ENCODE peak calls at places on chromosome 2, in nine cellular contexts. P is colonic mucosa, C is transverse colon, Z is adrenal gland, F is OCI-LY7, V is left ventricle myocardium inferior, W is HCT116, Y is heart right ventricle, E is thoracic aorta. B is an unnamed sample. For H3K36me3, the result is how much of the 10 kb centered on the place peaks cover.

GRCh38 chr2:6814312-6814711 is 51.4 kb downstream of the CMPK2 start:
- DNase-seq in P (no peak), C (no peak), Z (no peak), F (peak), V (no peak), W (no peak), Y (no peak), E (no peak), B (no peak)

GRCh38 chr2:176464886-176465564 is 195.8 kb downstream of the MTX2 start:
- DNase-seq in P (no peak), C (no peak), Z (no peak), F (no peak), V (no peak), W (no peak), Y (no peak), E (no peak), B (no peak)

GRCh38 chr2:210917465-210917864 is 361.1 kb downstream of the CPS1 start:
- DNase-seq in P (no peak), C (no peak), Z (no peak), F (no peak), V (no peak), W (no peak), Y (no peak), E (no peak), B (no peak)

GRCh38 chr2:50831666-50832065 is 200.3 kb downstream of the NRXN1 start:
- DNase-seq in P (no peak), C (no peak), Z (no peak), F (no peak), V (no peak), W (no peak), Y (no peak), E (no peak), B (no peak)

GRCh38 chr2:228986961-228987360 is 284.1 kb downstream of the PID1 start:
- DNase-seq in P (no peak), C (no peak), Z (no peak), F (no peak), V (no peak), W (no peak), Y (no peak), E (no peak), B (no peak)

GRCh38 chr2:132645176-132645575 is 24.8 kb downstream of the LYPD1 start:
- DNase-seq in P (no peak), C (no peak), Z (no peak), F (no peak), V (no peak), W (no peak), Y (no peak), E (no peak), B (no peak)

GRCh38 chr2:111202266-111203040 is 81.7 kb downstream of the BCL2L11 start:
- DNase-seq in P (no peak), C (no peak), Z (no peak), F (no peak), V (no peak), W (no peak), Y (no peak), E (no peak), B (no peak)

GRCh38 chr2:236530512-236530911 is 39.1 kb upstream of the ACKR3 start:
- DNase-seq in P (no peak), C (no peak), Z (no peak), F (no peak), V (no peak), W (no peak), Y (no peak), E (no peak), B (no peak)

GRCh38 chr2:216292886-216293291 is 79.4 kb downstream of the MARCHF4 start:
- DNase-seq in P (no peak), C (no peak), Z (peak), F (no peak), V (no peak), W (no peak), Y (no peak), E (no peak), B (no peak)

GRCh38 chr2:134119117-134119671 is 134.7 kb upstream of the MGAT5 start:
- DNase-seq in P (no peak), C (no peak), Z (no peak), F (peak), V (no peak), W (no peak), Y (no peak), E (no peak), B (no peak)

GRCh38 chr2:69450735-69451416 is 13.6 kb upstream of the NFU1 start:
- DNase-seq in P (no peak), C (no peak), Z (no peak), F (no peak), V (no peak), W (no peak), Y (no peak), E (no peak), B (no peak)

GRCh38 chr2:127106457-127106997 is 427 bp downstream of the BIN1 start:
- DNase-seq in P (no peak), C (no peak), Z (no peak), F (no peak), V (no peak), W (no peak), Y (no peak), E (no peak), B (no peak)

GRCh38 chr2:8525582-8526402 is 156.1 kb upstream of the ID2 start:
- DNase-seq in P (peak), C (peak), Z (peak), F (peak), V (peak), W (no peak), Y (peak), E (no peak), B (peak)

GRCh38 chr2:187424156-187424555 is 23.9 kb downstream of the CALCRL start:
- DNase-seq in P (no peak), C (no peak), Z (no peak), F (no peak), V (no peak), W (no peak), Y (no peak), E (no peak), B (no peak)

GRCh38 chr2:133937669-133938068 is 316.2 kb upstream of the MGAT5 start:
- DNase-seq in P (no peak), C (no peak), Z (no peak), F (no peak), V (no peak), W (no peak), Y (no peak), E (no peak), B (no peak)

GRCh38 chr2:216773072-216773471 is 77.7 kb upstream of the IGFBP5 start:
- DNase-seq in P (no peak), C (no peak), Z (no peak), F (no peak), V (peak), W (no peak), Y (peak), E (no peak), B (no peak)

GRCh38 chr2:177422271-177422670 is 29.7 kb downstream of the AGPS start:
- DNase-seq in P (no peak), C (no peak), Z (no peak), F (no peak), V (no peak), W (no peak), Y (no peak), E (no peak), B (no peak)

GRCh38 chr2:85887566-85888019 is 1.2 kb downstream of the ST3GAL5 start:
- DNase-seq in P (peak), C (peak), Z (peak), F (peak), V (peak), W (no peak), Y (peak), E (no peak), B (no peak)

GRCh38 chr2:173427887-173428683 is 73.4 kb downstream of the CDCA7 start:
- DNase-seq in P (no peak), C (no peak), Z (no peak), F (no peak), V (peak), W (no peak), Y (peak), E (no peak), B (peak)

GRCh38 chr2:44367591-44367990 is 5.8 kb downstream of the CAMKMT start:
- DNase-seq in P (no peak), C (no peak), Z (no peak), F (no peak), V (no peak), W (no peak), Y (no peak), E (no peak), B (no peak)

GRCh38 chr2:161436411-161436810 is 20.3 kb downstream of the TBR1 start:
- DNase-seq in P (no peak), C (no peak), Z (no peak), F (no peak), V (no peak), W (no peak), Y (no peak), E (no peak), B (no peak)

GRCh38 chr2:191677646-191678436 is at the start of gene NABP1:
- DNase-seq in P (peak), C (peak), Z (peak), F (peak), V (peak), W (peak), Y (peak), E (peak), B (peak)

GRCh38 chr2:62267687-62268086 is 71.8 kb downstream of the B3GNT2 start:
- DNase-seq in P (no peak), C (no peak), Z (no peak), F (no peak), V (no peak), W (no peak), Y (no peak), E (no peak), B (no peak)

GRCh38 chr2:129242201-129242710 is 737.2 kb upstream of the RAB6C start:
- DNase-seq in P (no peak), C (no peak), Z (no peak), F (no peak), V (no peak), W (no peak), Y (no peak), E (no peak), B (no peak)

GRCh38 chr2:164039270-164039669 is 303.5 kb upstream of the FIGN start:
- DNase-seq in P (no peak), C (no peak), Z (no peak), F (no peak), V (no peak), W (no peak), Y (no peak), E (no peak), B (no peak)

GRCh38 chr2:10620481-10620880 is 69.3 kb downstream of the NOL10 start:
- DNase-seq in P (no peak), C (no peak), Z (no peak), F (no peak), V (no peak), W (no peak), Y (no peak), E (no peak), B (peak)

GRCh38 chr2:1631292-1632005 is 112.9 kb downstream of the PXDN start:
- DNase-seq in P (peak), C (peak), Z (no peak), F (no peak), V (no peak), W (no peak), Y (no peak), E (no peak), B (no peak)

GRCh38 chr2:120334068-120334467 is 11.9 kb upstream of the INHBB start:
- DNase-seq in P (no peak), C (no peak), Z (no peak), F (no peak), V (no peak), W (no peak), Y (no peak), E (no peak), B (no peak)

GRCh38 chr2:120331903-120332302 is 14.0 kb upstream of the INHBB start:
- DNase-seq in P (no peak), C (no peak), Z (no peak), F (no peak), V (no peak), W (no peak), Y (no peak), E (no peak), B (no peak)

GRCh38 chr2:120332384-120332783 is 13.6 kb upstream of the INHBB start:
- DNase-seq in P (no peak), C (no peak), Z (no peak), F (no peak), V (no peak), W (no peak), Y (no peak), E (no peak), B (no peak)

GRCh38 chr2:120326048-120326447 is 19.9 kb upstream of the INHBB start:
- DNase-seq in P (no peak), C (no peak), Z (no peak), F (no peak), V (no peak), W (no peak), Y (no peak), E (no peak), B (no peak)

DNA sequence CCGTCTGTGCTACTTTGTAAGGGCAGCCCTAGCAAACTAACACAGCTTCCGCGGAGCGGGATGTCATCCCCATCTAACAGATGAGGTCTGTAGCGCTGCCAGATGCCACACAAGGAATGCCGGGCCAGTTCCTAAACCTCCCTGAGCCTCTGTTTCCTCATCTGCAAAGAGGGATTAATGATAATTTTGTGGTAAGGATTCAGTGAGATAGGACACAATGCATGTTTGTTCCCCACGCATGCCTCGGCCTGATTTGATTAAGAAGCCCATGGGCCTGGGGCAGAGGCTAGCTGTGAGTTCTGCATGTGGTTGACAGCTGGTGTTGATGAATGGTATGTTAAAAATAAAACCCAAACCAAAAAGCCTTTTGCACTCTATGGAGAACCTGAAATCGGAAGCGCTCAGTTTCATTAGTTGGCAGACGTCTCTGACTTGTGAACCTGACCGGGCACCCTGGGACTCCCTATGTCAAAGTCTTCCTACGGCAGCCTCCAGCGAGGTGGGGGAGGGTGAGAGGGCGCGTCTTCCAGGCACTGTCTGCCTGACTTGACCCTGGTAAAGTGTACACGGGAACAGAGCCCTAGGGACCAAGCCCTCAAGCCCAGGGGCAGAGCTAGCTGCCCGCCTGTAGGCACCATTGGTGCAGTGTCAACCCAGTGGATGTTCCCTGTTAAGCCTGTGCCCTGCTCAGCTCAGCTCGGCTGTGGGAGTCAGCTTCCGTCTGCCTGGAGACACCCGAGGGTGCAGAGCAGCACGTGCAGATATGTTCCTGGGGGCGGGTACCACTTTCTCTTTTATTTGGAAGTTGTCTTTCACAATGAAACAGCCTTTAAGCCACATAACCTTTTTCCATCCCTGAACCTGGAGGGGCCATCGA is 14.8 kb upstream of the INHBB start:
- DNase-seq in P (no peak), C (no peak), Z (no peak), F (no peak), V (no peak), W (no peak), Y (no peak), E (no peak), B (no peak)
- TF ChIP-seq CTCF in P (no peak), C (no peak), Z (no peak), F (no peak), V (no peak), W (no peak), Y (no peak), E (no peak), B (no peak)

GRCh38 chr2:201406077-201406662 is 45.1 kb downstream of the TRAK2 start:
- DNase-seq in P (no peak), C (no peak), Z (peak), F (no peak), V (no peak), W (no peak), Y (peak), E (no peak), B (no peak)
- H3K4me3 ChIP-seq in P (no peak), C (no peak), Z (no peak), F (no peak), V (peak), W (no peak), Y (peak), E (peak), B (no peak)

GRCh38 chr2:95282458-95282857 is 8.2 kb downstream of the PROM2 start:
- DNase-seq in P (no peak), C (no peak), Z (no peak), F (no peak), V (no peak), W (no peak), Y (no peak), E (no peak), B (no peak)

GRCh38 chr2:95283562-95283961 is 9.3 kb downstream of the PROM2 start:
- DNase-seq in P (no peak), C (no peak), Z (no peak), F (no peak), V (no peak), W (no peak), Y (no peak), E (no peak), B (no peak)

GRCh38 chr2:95279435-95280035 is 5.3 kb downstream of the PROM2 start:
- DNase-seq in P (no peak), C (no peak), Z (no peak), F (no peak), V (no peak), W (no peak), Y (no peak), E (no peak), B (no peak)

GRCh38 chr2:95281071-95281470 is 6.8 kb downstream of the PROM2 start:
- DNase-seq in P (no peak), C (no peak), Z (no peak), F (no peak), V (no peak), W (no peak), Y (no peak), E (no peak), B (no peak)

DNA sequence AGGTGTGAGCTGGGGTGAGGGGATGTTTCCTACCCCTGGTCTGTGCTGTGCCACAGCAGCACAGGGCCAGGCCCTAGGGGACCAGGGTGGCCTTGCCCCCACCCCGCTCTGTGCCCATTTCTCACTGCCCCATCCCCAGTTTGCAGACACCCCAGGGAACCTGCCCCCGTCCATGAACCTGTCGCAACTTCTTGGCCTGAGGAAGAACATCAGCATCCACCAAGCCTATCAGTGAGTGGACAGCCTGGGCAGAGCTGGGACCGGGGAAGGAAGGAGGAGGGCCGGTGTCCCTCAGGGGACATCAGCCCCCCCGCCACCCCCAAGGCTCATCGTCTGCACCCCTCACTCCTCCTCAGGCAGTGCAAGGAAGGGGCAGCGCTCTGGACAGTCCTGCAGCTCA is 7.5 kb downstream of the PROM2 start:
- DNase-seq in P (no peak), C (no peak), Z (no peak), F (no peak), V (no peak), W (no peak), Y (no peak), E (no peak), B (no peak)
- H3K36me3 ChIP-seq in P (under half), C (under half), Z (under half), F (under half), V (under half), W (under half), Y (under half), E (under half), B (under half)

DNA sequence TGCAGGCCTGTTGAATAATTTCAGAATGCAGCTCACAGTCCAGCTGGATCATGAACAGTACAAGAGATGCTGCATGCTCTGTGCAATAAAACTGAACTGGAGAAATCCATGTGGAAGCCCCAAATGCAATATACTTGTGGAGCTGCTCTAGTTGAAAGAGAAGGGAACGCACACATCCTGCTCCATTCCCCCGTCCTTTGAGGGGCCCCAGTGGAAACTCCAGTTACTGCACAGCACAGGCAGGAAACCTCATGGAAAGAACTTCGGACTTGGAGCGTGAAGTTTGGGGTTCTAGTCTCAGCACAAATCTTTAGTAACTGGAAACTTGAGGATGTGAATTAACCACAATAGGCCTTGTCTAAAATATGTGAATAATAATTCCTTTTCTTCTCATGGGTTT is 73.2 kb downstream of the PLA2R1 start:
- DNase-seq in P (no peak), C (no peak), Z (no peak), F (no peak), V (no peak), W (no peak), Y (no peak), E (no peak), B (no peak)
- TF ChIP-seq CTCF in P (no peak), C (no peak), Z (no peak), F (no peak), V (no peak), W (no peak), Y (no peak), E (no peak), B (no peak)

DNA sequence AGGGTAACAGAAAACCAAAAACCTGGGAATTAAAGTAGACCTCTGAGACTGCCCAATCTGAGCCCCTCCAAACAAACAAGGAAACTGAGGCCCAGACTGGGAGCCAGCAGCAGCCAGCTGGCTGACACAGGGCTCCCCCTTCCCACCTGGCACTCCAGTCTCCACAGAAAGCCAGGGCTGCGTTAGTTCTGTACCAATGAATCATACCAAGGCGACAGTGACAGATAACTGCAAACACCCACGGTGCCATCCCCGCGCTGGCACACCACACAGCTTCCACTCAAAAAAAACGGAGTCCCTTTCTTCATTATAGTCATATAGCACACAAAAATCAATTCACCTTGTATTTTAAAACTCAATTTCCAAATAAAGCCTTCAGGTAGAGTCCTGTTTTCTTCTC is 1.4 kb downstream of the PER2 start:
- DNase-seq in P (peak), C (no peak), Z (peak), F (no peak), V (no peak), W (no peak), Y (no peak), E (no peak), B (no peak)
- H3K4me3 ChIP-seq in P (peak), C (peak), Z (no peak), F (peak), V (peak), W (no peak), Y (peak), E (peak), B (no peak)

DNA sequence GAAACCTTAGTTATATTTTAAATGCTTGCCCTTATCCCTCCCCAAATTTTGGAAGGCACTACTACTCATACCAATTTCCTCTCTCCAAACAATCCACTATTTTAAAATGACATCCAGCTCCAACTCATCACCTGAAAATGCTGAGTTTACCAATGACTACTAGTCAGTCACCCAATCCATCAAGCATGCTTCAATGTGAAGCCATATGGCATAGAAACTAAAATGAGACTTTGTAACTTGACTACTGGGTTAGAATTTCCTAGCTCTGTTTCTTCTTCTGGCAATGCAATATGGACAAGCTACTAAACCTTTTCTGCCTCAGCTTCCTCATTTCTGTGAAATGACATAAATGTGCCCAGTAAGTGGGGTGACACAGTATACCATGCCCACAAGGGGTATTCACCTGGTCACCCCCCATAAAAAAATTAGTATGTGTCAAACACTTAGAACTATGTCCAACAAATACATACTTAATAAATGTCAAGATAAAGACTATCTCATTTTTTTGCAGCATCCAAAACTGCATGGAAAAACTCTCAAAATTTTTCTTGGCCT is 10.0 kb upstream of the STPG4 start:
- DNase-seq in P (no peak), C (no peak), Z (no peak), F (no peak), V (no peak), W (no peak), Y (no peak), E (no peak), B (no peak)
- H3K36me3 ChIP-seq in P (under half), C (under half), Z (half or more), F (half or more), V (half or more), W (under half), Y (half or more), E (under half), B (under half)

B was measured in kidney epithelial cell.